ENCODE peak calls at places on chromosomes 1 and 21, in four cellular contexts. One of them, this sample, is unnamed.

GRCh38 chr21:15706686-15707085 is 23.1 kb upstream of the USP25 start:
- DNase-seq in AG09319: peak
- DNase-seq in cardiac muscle cell: peak
- DNase-seq in GM12865: no peak
- DNase-seq in this sample: no peak

GRCh38 chr21:41112740-41113692 is 54.9 kb upstream of the BACE2 start:
- DNase-seq in AG09319: peak
- DNase-seq in cardiac muscle cell: peak
- DNase-seq in GM12865: peak
- DNase-seq in this sample: no peak

GRCh38 chr21:36692125-36692843 is 6.6 kb upstream of the SIM2 start:
- DNase-seq in AG09319: no peak
- DNase-seq in cardiac muscle cell: no peak
- DNase-seq in GM12865: no peak
- DNase-seq in this sample: no peak

GRCh38 chr1:229759037-229759435 is 133.0 kb downstream of the URB2 start:
- DNase-seq in AG09319: peak
- DNase-seq in cardiac muscle cell: peak
- DNase-seq in GM12865: no peak
- DNase-seq in this sample: no peak

GRCh38 chr1:86441581-86441980 is 17.6 kb downstream of the CLCA2 start:
- DNase-seq in AG09319: no peak
- DNase-seq in cardiac muscle cell: no peak
- DNase-seq in GM12865: no peak
- DNase-seq in this sample: no peak

GRCh38 chr1:162626733-162627132 is 5.5 kb upstream of the DDR2 start:
- DNase-seq in AG09319: no peak
- DNase-seq in cardiac muscle cell: no peak
- DNase-seq in GM12865: peak
- DNase-seq in this sample: no peak

GRCh38 chr1:221543529-221544120 is 198.3 kb downstream of the DUSP10 start:
- DNase-seq in AG09319: peak
- DNase-seq in cardiac muscle cell: peak
- DNase-seq in GM12865: peak
- DNase-seq in this sample: no peak

GRCh38 chr1:50105430-50105829 is 3.3 kb upstream of the ELAVL4 start:
- DNase-seq in AG09319: no peak
- DNase-seq in cardiac muscle cell: no peak
- DNase-seq in GM12865: no peak
- DNase-seq in this sample: no peak

GRCh38 chr21:44892536-44893277 is 19.2 kb upstream of the PTTG1IP start:
- DNase-seq in AG09319: no peak
- DNase-seq in cardiac muscle cell: peak
- DNase-seq in GM12865: peak
- DNase-seq in this sample: peak

GRCh38 chr1:12177156-12177998 is 10.6 kb downstream of the TNFRSF1B start:
- DNase-seq in AG09319: no peak
- DNase-seq in cardiac muscle cell: no peak
- DNase-seq in GM12865: no peak
- DNase-seq in this sample: no peak

GRCh38 chr1:180926164-180926981 is 13.7 kb downstream of the KIAA1614 start:
- DNase-seq in AG09319: no peak
- DNase-seq in cardiac muscle cell: peak
- DNase-seq in GM12865: no peak
- DNase-seq in this sample: no peak

GRCh38 chr1:171343727-171344472 is 29.9 kb downstream of the FMO4 start:
- DNase-seq in AG09319: no peak
- DNase-seq in cardiac muscle cell: no peak
- DNase-seq in GM12865: no peak
- DNase-seq in this sample: no peak

GRCh38 chr1:32023351-32023750 is 9.7 kb downstream of the KHDRBS1 start:
- DNase-seq in AG09319: no peak
- DNase-seq in cardiac muscle cell: peak
- DNase-seq in GM12865: no peak
- DNase-seq in this sample: no peak

GRCh38 chr21:44454747-44455523 is at the start of gene LRRC3:
- DNase-seq in AG09319: peak
- DNase-seq in cardiac muscle cell: peak
- DNase-seq in GM12865: peak
- DNase-seq in this sample: peak

GRCh38 chr21:46038871-46039397 is 57.4 kb downstream of the COL6A1 start:
- DNase-seq in AG09319: no peak
- DNase-seq in cardiac muscle cell: peak
- DNase-seq in GM12865: no peak
- DNase-seq in this sample: no peak

GRCh38 chr1:212485895-212486590 is 53.3 kb downstream of the NENF start:
- DNase-seq in AG09319: peak
- DNase-seq in cardiac muscle cell: peak
- DNase-seq in GM12865: peak
- DNase-seq in this sample: peak

GRCh38 chr1:16236091-16236494 is 890 bp downstream of the CPLANE2 start:
- DNase-seq in AG09319: no peak
- DNase-seq in cardiac muscle cell: peak
- DNase-seq in GM12865: peak
- DNase-seq in this sample: no peak

GRCh38 chr1:58447891-58448290 is 98.6 kb downstream of the OMA1 start:
- DNase-seq in AG09319: no peak
- DNase-seq in cardiac muscle cell: peak
- DNase-seq in GM12865: no peak
- DNase-seq in this sample: no peak

DNA sequence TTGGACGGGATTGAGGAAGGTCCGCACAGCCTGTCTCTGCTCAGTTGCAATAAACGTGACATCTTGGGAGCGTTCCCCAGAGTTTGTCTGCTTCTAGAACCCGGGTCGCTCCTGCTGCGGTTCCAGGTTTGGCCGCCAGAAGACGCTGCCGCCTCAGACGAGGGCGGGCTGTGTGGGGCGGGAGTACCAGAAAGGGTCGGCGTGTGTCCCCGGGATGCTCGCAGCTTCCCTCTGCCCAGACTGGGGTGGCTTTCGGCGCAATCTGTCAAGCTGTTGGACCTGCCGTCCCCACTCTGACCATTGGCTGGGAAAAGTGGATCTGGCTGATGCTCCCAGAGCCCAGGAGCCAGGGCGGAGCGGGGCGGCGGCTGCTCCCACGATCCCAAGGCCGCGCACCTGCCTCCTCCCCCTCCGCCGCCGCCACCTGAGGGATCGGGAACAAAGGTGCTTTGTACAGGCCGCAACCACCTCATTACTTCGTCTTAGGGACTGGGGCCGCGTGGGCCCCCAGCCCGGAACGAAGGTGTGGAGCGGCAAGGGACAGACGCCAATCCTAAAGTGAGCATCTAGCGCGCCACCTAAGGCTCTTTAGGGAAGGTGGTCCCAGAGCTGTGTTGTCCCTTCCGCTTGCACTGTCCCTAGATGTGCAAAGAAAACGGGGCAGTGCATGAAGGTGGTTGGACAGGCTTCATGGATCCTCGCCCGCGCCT is 683 bp upstream of the EFNA4 start:
- DNase-seq in AG09319: no peak
- DNase-seq in cardiac muscle cell: peak
- DNase-seq in GM12865: peak
- DNase-seq in this sample: peak
- TF ChIP-seq CTCF in AG09319: peak
- TF ChIP-seq CTCF in cardiac muscle cell: peak
- TF ChIP-seq CTCF in GM12865: peak
- TF ChIP-seq CTCF in this sample: peak

GRCh38 chr1:38527373-38527966 is 332.1 kb downstream of the RRAGC start:
- DNase-seq in AG09319: no peak
- DNase-seq in cardiac muscle cell: no peak
- DNase-seq in GM12865: peak
- DNase-seq in this sample: no peak
- TF ChIP-seq CTCF in AG09319: no peak
- TF ChIP-seq CTCF in cardiac muscle cell: no peak
- TF ChIP-seq CTCF in GM12865: no peak
- TF ChIP-seq CTCF in this sample: no peak

DNA sequence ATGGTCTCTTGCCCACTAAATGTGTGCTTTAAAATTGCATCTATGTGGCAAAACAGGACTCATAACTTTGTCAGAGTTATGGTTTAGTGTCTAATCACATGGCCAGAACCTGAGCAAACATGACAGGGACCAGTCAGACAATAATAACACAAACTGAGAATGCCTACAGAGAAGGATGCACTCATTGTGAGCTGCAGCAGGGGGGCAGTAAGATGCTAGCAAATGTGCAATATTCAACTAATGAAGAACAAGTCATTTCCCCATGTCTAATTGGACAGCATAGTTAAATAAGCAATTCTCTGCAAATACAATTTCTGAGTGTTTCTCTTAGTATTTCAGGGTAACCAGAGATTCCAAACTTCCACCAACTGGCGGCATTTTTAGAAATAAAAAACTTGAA is 30.8 kb downstream of the SPAG17 start:
- DNase-seq in AG09319: no peak
- DNase-seq in cardiac muscle cell: peak
- DNase-seq in GM12865: peak
- DNase-seq in this sample: no peak
- TF ChIP-seq CTCF in AG09319: peak
- TF ChIP-seq CTCF in cardiac muscle cell: peak
- TF ChIP-seq CTCF in GM12865: peak
- TF ChIP-seq CTCF in this sample: peak

GRCh38 chr1:83087851-83088250 is 911.1 kb downstream of the TTLL7 start:
- DNase-seq in AG09319: no peak
- DNase-seq in cardiac muscle cell: no peak
- DNase-seq in GM12865: no peak
- DNase-seq in this sample: no peak
- TF ChIP-seq CTCF in AG09319: no peak
- TF ChIP-seq CTCF in cardiac muscle cell: no peak
- TF ChIP-seq CTCF in GM12865: no peak
- TF ChIP-seq CTCF in this sample: no peak